ENCODE peak calls at places on chromosome 12, in four cellular contexts. One of them, this sample, is unnamed.

GRCh38 chr12:50246873-50247612 is 36.3 kb downstream of the LIMA1 start:
- DNase-seq in K562: peak
- DNase-seq in IMR-90: peak
- DNase-seq in GM12878: peak
- DNase-seq in this sample: peak

GRCh38 chr12:118055144-118055557 is 5.8 kb downstream of the WSB2 start:
- DNase-seq in IMR-90: peak
- DNase-seq in K562: peak
- DNase-seq in GM12878: no peak
- DNase-seq in this sample: peak

GRCh38 chr12:50354908-50355307 is 41.5 kb downstream of the FAM186A start:
- DNase-seq in GM12878: no peak
- DNase-seq in IMR-90: no peak
- DNase-seq in K562: no peak
- DNase-seq in this sample: no peak

GRCh38 chr12:95998611-95999300 is 2.6 kb upstream of the HAL start:
- DNase-seq in IMR-90: peak
- DNase-seq in K562: peak
- DNase-seq in GM12878: peak
- DNase-seq in this sample: peak

GRCh38 chr12:6603095-6603567 is 4.0 kb downstream of the CHD4 start:
- DNase-seq in K562: no peak
- DNase-seq in IMR-90: peak
- DNase-seq in GM12878: no peak
- DNase-seq in this sample: no peak

GRCh38 chr12:109875572-109876131 is 4.7 kb downstream of the GLTP start:
- DNase-seq in GM12878: no peak
- DNase-seq in K562: no peak
- DNase-seq in IMR-90: no peak
- DNase-seq in this sample: no peak

GRCh38 chr12:95168746-95169145 is 48.5 kb downstream of the FGD6 start:
- DNase-seq in IMR-90: no peak
- DNase-seq in K562: no peak
- DNase-seq in GM12878: no peak
- DNase-seq in this sample: no peak

GRCh38 chr12:76030378-76031080 is 1.0 kb downstream of the PHLDA1 start:
- DNase-seq in GM12878: no peak
- DNase-seq in K562: no peak
- DNase-seq in IMR-90: peak
- DNase-seq in this sample: peak

GRCh38 chr12:12441891-12442461 is 85.1 kb downstream of the BORCS5 start:
- DNase-seq in GM12878: no peak
- DNase-seq in K562: no peak
- DNase-seq in IMR-90: peak
- DNase-seq in this sample: no peak

GRCh38 chr12:131378861-131379665 is 331.8 kb upstream of the SFSWAP start:
- DNase-seq in K562: no peak
- DNase-seq in IMR-90: no peak
- DNase-seq in GM12878: no peak
- DNase-seq in this sample: no peak

DNA sequence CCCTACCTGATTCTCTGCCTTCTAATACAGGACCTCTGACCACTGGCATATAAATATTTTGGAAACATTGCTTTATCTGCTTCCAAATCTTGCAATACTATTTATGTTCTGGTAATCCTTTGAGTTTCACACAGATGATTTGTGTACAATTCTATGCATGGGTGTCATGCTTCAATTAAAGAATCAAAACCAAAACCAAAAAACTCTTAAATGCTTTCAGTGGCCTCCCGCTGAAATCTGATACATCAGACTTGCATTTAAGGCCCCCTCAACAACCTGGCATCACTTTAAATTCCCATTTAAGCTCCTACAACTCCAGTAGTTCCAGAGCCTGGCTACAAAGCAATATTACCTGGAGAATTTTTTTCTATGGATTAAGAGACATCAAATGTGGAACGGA is 221.7 kb upstream of the NAV3 start:
- DNase-seq in K562: no peak
- DNase-seq in GM12878: no peak
- DNase-seq in IMR-90: no peak
- DNase-seq in this sample: no peak
- TF ChIP-seq CEBPB in K562: no peak
- TF ChIP-seq CEBPB in GM12878: no peak
- TF ChIP-seq CEBPB in IMR-90: no peak
- TF ChIP-seq CEBPB in this sample: no peak

GRCh38 chr12:113103756-113104450 is 31.7 kb downstream of the RASAL1 start:
- DNase-seq in K562: peak
- DNase-seq in IMR-90: no peak
- DNase-seq in GM12878: no peak
- DNase-seq in this sample: no peak
- TF ChIP-seq BHLHE40 in K562: no peak
- TF ChIP-seq BHLHE40 in IMR-90: no peak
- TF ChIP-seq BHLHE40 in GM12878: no peak
- TF ChIP-seq BHLHE40 in this sample: no peak

GRCh38 chr12:89844539-89844938 is 135.9 kb upstream of the ATP2B1 start:
- DNase-seq in K562: no peak
- DNase-seq in IMR-90: no peak
- DNase-seq in GM12878: no peak
- DNase-seq in this sample: no peak
- TF ChIP-seq RCOR1 in K562: no peak
- TF ChIP-seq RCOR1 in IMR-90: no peak
- TF ChIP-seq RCOR1 in GM12878: no peak
- TF ChIP-seq RCOR1 in this sample: no peak

GRCh38 chr12:8589679-8590078 is 23.0 kb downstream of the AICDA start:
- DNase-seq in GM12878: no peak
- DNase-seq in IMR-90: no peak
- DNase-seq in K562: no peak
- DNase-seq in this sample: no peak

GRCh38 chr12:8594072-8594471 is 18.6 kb downstream of the AICDA start:
- DNase-seq in GM12878: no peak
- DNase-seq in K562: no peak
- DNase-seq in IMR-90: no peak
- DNase-seq in this sample: no peak

GRCh38 chr12:8593246-8593645 is 19.4 kb downstream of the AICDA start:
- DNase-seq in K562: no peak
- DNase-seq in GM12878: no peak
- DNase-seq in IMR-90: no peak
- DNase-seq in this sample: no peak

GRCh38 chr12:8590842-8591545 is 21.7 kb downstream of the AICDA start:
- DNase-seq in IMR-90: no peak
- DNase-seq in K562: no peak
- DNase-seq in GM12878: no peak
- DNase-seq in this sample: no peak
- TF ChIP-seq CEBPB in IMR-90: no peak
- TF ChIP-seq CEBPB in K562: no peak
- TF ChIP-seq CEBPB in GM12878: no peak
- TF ChIP-seq CEBPB in this sample: peak

GRCh38 chr12:32178341-32179010 is 71.8 kb downstream of the BICD1 start:
- DNase-seq in GM12878: no peak
- DNase-seq in IMR-90: no peak
- DNase-seq in K562: no peak
- DNase-seq in this sample: no peak
- TF ChIP-seq BHLHE40 in GM12878: no peak
- TF ChIP-seq BHLHE40 in IMR-90: no peak
- TF ChIP-seq BHLHE40 in K562: no peak
- TF ChIP-seq BHLHE40 in this sample: no peak

DNA sequence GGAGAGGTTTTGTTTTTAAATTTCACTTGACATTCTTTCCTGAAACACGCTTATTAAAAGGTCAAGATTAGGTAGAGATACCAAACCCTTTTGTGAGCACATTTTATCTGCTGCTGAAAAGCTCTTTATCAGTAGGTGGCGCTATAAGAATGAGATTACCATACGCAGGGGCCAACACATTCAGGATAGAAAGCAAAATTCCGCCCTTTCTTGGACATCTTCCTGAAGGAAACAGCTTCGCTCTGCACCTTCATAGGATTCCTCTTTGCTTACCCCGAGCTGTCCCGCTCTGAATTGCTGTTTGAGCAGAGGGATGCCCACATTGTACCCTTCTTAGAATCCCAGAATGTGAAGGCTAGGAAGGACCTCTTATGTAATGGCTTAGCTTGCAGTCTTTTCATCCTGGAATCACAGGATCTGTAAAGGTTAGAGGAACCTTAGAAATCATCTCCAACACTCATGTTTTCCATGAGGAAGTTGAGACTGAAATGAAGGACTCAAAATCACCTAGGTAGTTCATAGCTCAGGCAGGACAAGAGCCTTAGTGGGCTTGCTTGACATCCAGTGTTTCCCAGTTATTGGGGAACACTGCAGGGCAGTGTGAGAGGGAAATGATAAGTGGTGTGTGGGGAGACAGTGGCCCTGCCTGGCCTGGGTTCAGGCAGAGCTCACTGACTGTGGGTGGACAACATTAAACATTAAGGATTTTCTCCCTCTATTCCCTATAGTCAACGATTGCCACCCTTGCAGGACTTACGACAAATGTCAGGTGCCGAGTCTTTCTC is 38.7 kb upstream of the CRY1 start:
- DNase-seq in K562: peak
- DNase-seq in GM12878: no peak
- DNase-seq in IMR-90: peak
- DNase-seq in this sample: peak
- TF ChIP-seq RCOR1 in K562: no peak
- TF ChIP-seq RCOR1 in GM12878: no peak
- TF ChIP-seq RCOR1 in IMR-90: no peak
- TF ChIP-seq RCOR1 in this sample: no peak

GRCh38 chr12:93229494-93230310 is 148.0 kb upstream of the NUDT4 start:
- DNase-seq in IMR-90: peak
- DNase-seq in K562: peak
- DNase-seq in GM12878: no peak
- DNase-seq in this sample: peak
- TF ChIP-seq CEBPB in IMR-90: peak
- TF ChIP-seq CEBPB in K562: peak
- TF ChIP-seq CEBPB in GM12878: no peak
- TF ChIP-seq CEBPB in this sample: no peak